ENCODE peak calls at places on chromosome 15, in ten cellular contexts. G is astrocyte; R is breast epithelium; I is sigmoid colon; F is mammary epithelial cell; M is thyroid gland; D is MM.1S; P is naive thymus-derived CD4-positive, alpha-beta T cell; U is GM23338; E is CD8-positive, alpha-beta memory T cell. W is an unnamed sample.

GRCh38 chr15:69755571-69756310 is 303.1 kb downstream of the RPLP1 start:
- DNase-seq in G (peak; percentile 42), R (no peak), I (no peak), F (peak; percentile 12), M (no peak), D (peak; percentile 91), P (peak; percentile 66), U (peak; percentile 23), E (peak; percentile 84), W (no peak)

GRCh38 chr15:41581110-41581509 is 22.1 kb downstream of the TYRO3 start:
- DNase-seq in G (no peak), R (no peak), I (no peak), F (peak; percentile 28), M (no peak), D (peak; percentile 14), P (no peak), U (peak; percentile 85), E (no peak), W (no peak)

GRCh38 chr15:29208352-29208751 is 61.3 kb downstream of the NSMCE3 start:
- DNase-seq in G (no peak), R (no peak), I (no peak), F (no peak), M (no peak), D (no peak), P (peak; percentile 1), U (no peak), E (no peak), W (no peak)

GRCh38 chr15:90211440-90212168 is 10.5 kb downstream of the SEMA4B start:
- DNase-seq in G (peak; percentile 69), R (no peak), I (no peak), F (peak; percentile 96), M (no peak), D (no peak), P (no peak), U (no peak), E (no peak), W (no peak)

GRCh38 chr15:67992834-67993233 is 61.3 kb upstream of the PIAS1 start:
- DNase-seq in G (no peak), R (no peak), I (no peak), F (peak; percentile 54), M (no peak), D (no peak), P (no peak), U (no peak), E (no peak), W (no peak)

GRCh38 chr15:63048986-63049665 is 6.6 kb downstream of the TPM1 start:
- DNase-seq in G (no peak), R (peak; percentile 51), I (peak; percentile 81), F (peak; percentile 64), M (peak; percentile 57), D (peak; percentile 43), P (peak; percentile 42), U (peak; percentile 51), E (peak; percentile 48), W (peak; percentile 16)

GRCh38 chr15:83943849-83944404 is 290.0 kb downstream of the ADAMTSL3 start:
- DNase-seq in G (no peak), R (no peak), I (no peak), F (peak; percentile 83), M (no peak), D (no peak), P (no peak), U (no peak), E (no peak), W (no peak)

GRCh38 chr15:43912991-43913927 is 86.5 kb downstream of the WDR76 start:
- DNase-seq in G (peak; percentile 99), R (no peak), I (no peak), F (peak; percentile 93), M (no peak), D (no peak), P (no peak), U (no peak), E (no peak), W (peak; percentile 7)

GRCh38 chr15:49492151-49492550 is 69.1 kb downstream of the FGF7 start:
- DNase-seq in G (no peak), R (no peak), I (no peak), F (no peak), M (no peak), D (no peak), P (no peak), U (no peak), E (no peak), W (no peak)

GRCh38 chr15:64285150-64285549 is 70.8 kb downstream of the CSNK1G1 start:
- DNase-seq in G (no peak), R (no peak), I (no peak), F (no peak), M (no peak), D (no peak), P (no peak), U (no peak), E (no peak), W (no peak)

GRCh38 chr15:64285871-64286270 is 70.1 kb downstream of the CSNK1G1 start:
- DNase-seq in G (no peak), R (no peak), I (no peak), F (no peak), M (no peak), D (no peak), P (no peak), U (peak; percentile 11), E (no peak), W (no peak)

GRCh38 chr15:64287953-64288352 is 68.0 kb downstream of the CSNK1G1 start:
- DNase-seq in G (no peak), R (no peak), I (no peak), F (no peak), M (no peak), D (no peak), P (no peak), U (no peak), E (no peak), W (no peak)

GRCh38 chr15:64288577-64288976 is 67.4 kb downstream of the CSNK1G1 start:
- DNase-seq in G (peak; percentile 50), R (no peak), I (no peak), F (peak; percentile 21), M (no peak), D (no peak), P (no peak), U (no peak), E (no peak), W (no peak)

GRCh38 chr15:64286473-64286872 is 69.5 kb downstream of the CSNK1G1 start:
- DNase-seq in G (no peak), R (no peak), I (no peak), F (no peak), M (no peak), D (no peak), P (no peak), U (no peak), E (no peak), W (no peak)
- H3K27ac ChIP-seq in G (no peak overlapping the region), R (no peak overlapping the region), I (no peak overlapping the region), F (no peak overlapping the region), M (no peak overlapping the region), D (no peak overlapping the region), P (no peak overlapping the region), U (no peak overlapping the region), E (no peak overlapping the region), W (no peak overlapping the region)

GRCh38 chr15:59993950-59994401 is 10.1 kb upstream of the FOXB1 start:
- DNase-seq in G (no peak), R (no peak), I (no peak), F (no peak), M (no peak), D (no peak), P (no peak), U (peak; percentile 88), E (no peak), W (no peak)

GRCh38 chr15:59993041-59993750 is 10.9 kb upstream of the FOXB1 start:
- DNase-seq in G (no peak), R (no peak), I (no peak), F (no peak), M (no peak), D (no peak), P (no peak), U (peak; percentile 68), E (no peak), W (no peak)

GRCh38 chr15:59996498-59997041 is 7.5 kb upstream of the FOXB1 start:
- DNase-seq in G (no peak), R (no peak), I (no peak), F (no peak), M (no peak), D (peak; percentile 36), P (no peak), U (peak; percentile 64), E (no peak), W (no peak)

GRCh38 chr15:59995568-59996349 is 8.4 kb upstream of the FOXB1 start:
- DNase-seq in G (no peak), R (no peak), I (no peak), F (no peak), M (no peak), D (no peak), P (no peak), U (peak; percentile 66), E (no peak), W (no peak)

GRCh38 chr15:59994855-59995557 is 9.1 kb upstream of the FOXB1 start:
- DNase-seq in G (no peak), R (no peak), I (no peak), F (no peak), M (no peak), D (no peak), P (no peak), U (peak; percentile 87), E (no peak), W (no peak)
- H3K27ac ChIP-seq in G (no peak overlapping the region), R (no peak overlapping the region), I (no peak overlapping the region), F (no peak overlapping the region), M (no peak overlapping the region), D (no peak overlapping the region), P (no peak overlapping the region), U (peak overlapping the region; percentile 82), E (no peak overlapping the region), W (no peak overlapping the region)

DNA sequence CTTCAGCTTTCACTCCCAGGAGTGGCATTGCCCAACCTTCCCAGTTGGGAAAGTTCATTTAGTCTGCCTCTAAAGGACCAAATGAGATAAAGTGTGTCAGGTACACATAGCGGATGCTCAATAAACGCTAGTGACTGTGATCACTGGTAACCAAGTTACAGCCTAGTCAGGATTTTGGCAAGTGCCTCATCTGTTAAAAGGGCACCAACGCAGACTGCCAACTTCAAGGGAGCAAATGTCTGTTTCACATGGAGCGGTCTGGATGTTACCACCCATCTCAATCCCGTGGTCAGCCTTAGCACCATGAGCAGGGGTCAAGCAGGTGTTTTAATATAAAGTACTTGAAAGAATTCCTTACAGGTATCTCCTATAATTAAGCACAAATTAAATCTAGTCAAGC is 22.7 kb downstream of the SLCO3A1 start:
- DNase-seq in G (no peak), R (no peak), I (no peak), F (no peak), M (no peak), D (no peak), P (no peak), U (no peak), E (no peak), W (no peak)
- H3K27ac ChIP-seq in G (no peak overlapping the region), R (no peak overlapping the region), I (no peak overlapping the region), F (no peak overlapping the region), M (no peak overlapping the region), D (no peak overlapping the region), P (no peak overlapping the region), U (no peak overlapping the region), E (no peak overlapping the region), W (no peak overlapping the region)

GRCh38 chr15:85595804-85596536 is 198.8 kb downstream of the KLHL25 start:
- DNase-seq in G (no peak), R (no peak), I (no peak), F (no peak), M (no peak), D (no peak), P (no peak), U (no peak), E (no peak), W (no peak)
- H3K27ac ChIP-seq in G (no peak overlapping the region), R (no peak overlapping the region), I (no peak overlapping the region), F (no peak overlapping the region), M (no peak overlapping the region), D (no peak overlapping the region), P (no peak overlapping the region), U (no peak overlapping the region), E (no peak overlapping the region), W (no peak overlapping the region)

W was measured in substantia nigra.